ENCODE peak calls at places on chromosome 10, in four cellular contexts. X, K, V and P are unnamed samples.

GRCh38 chr10:27625452-27626345 is 119.9 kb downstream of the MKX start:
- DNase-seq in K (no peak), X (no peak), V (no peak), P (no peak)

GRCh38 chr10:88385601-88386203 is 197.4 kb downstream of the RNLS start:
- DNase-seq in V (peak; percentile 18), X (peak; percentile 75), K (peak; percentile 92), P (no peak)

GRCh38 chr10:114902151-114902550 is 35.8 kb upstream of the TRUB1 start:
- DNase-seq in V (no peak), K (no peak), X (no peak), P (no peak)

GRCh38 chr10:4066581-4067403 is 281.8 kb upstream of the KLF6 start:
- DNase-seq in X (no peak), K (no peak), V (no peak), P (no peak)

GRCh38 chr10:114534480-114535095 is 123.5 kb downstream of the ABLIM1 start:
- DNase-seq in K (no peak), X (no peak), V (no peak), P (no peak)

GRCh38 chr10:115801987-115802386 is 471.0 kb downstream of the GFRA1 start:
- DNase-seq in K (no peak), V (no peak), X (no peak), P (no peak)

GRCh38 chr10:89861584-89862287 is 160.3 kb downstream of the KIF20B start:
- DNase-seq in K (no peak), V (no peak), X (no peak), P (no peak)

GRCh38 chr10:94320285-94320914 is 42.3 kb downstream of the NOC3L start:
- DNase-seq in X (peak; percentile 31), V (peak; percentile 57), K (peak; percentile 65), P (no peak)

GRCh38 chr10:72525689-72526088 is 100.2 kb downstream of the MICU1 start:
- DNase-seq in K (no peak), X (no peak), V (no peak), P (no peak)

GRCh38 chr10:115082521-115082920 is 10.6 kb upstream of the ATRNL1 start:
- DNase-seq in X (no peak), V (no peak), K (no peak), P (no peak)

GRCh38 chr10:62916157-62916603 is 100.0 kb upstream of the EGR2 start:
- DNase-seq in V (no peak), K (no peak), X (no peak), P (no peak)

GRCh38 chr10:44974082-44974627 is 4.5 kb downstream of the DEPP1 start:
- DNase-seq in X (no peak), K (no peak), V (no peak), P (no peak)

GRCh38 chr10:44976352-44977198 is 2.0 kb downstream of the DEPP1 start:
- DNase-seq in V (no peak), X (no peak), K (no peak), P (no peak)

GRCh38 chr10:44973323-44974081 is 5.1 kb downstream of the DEPP1 start:
- DNase-seq in V (no peak), K (no peak), X (no peak), P (no peak)

GRCh38 chr10:44975487-44976331 is 2.9 kb downstream of the DEPP1 start:
- DNase-seq in V (no peak), X (no peak), K (peak; percentile 51), P (no peak)

DNA sequence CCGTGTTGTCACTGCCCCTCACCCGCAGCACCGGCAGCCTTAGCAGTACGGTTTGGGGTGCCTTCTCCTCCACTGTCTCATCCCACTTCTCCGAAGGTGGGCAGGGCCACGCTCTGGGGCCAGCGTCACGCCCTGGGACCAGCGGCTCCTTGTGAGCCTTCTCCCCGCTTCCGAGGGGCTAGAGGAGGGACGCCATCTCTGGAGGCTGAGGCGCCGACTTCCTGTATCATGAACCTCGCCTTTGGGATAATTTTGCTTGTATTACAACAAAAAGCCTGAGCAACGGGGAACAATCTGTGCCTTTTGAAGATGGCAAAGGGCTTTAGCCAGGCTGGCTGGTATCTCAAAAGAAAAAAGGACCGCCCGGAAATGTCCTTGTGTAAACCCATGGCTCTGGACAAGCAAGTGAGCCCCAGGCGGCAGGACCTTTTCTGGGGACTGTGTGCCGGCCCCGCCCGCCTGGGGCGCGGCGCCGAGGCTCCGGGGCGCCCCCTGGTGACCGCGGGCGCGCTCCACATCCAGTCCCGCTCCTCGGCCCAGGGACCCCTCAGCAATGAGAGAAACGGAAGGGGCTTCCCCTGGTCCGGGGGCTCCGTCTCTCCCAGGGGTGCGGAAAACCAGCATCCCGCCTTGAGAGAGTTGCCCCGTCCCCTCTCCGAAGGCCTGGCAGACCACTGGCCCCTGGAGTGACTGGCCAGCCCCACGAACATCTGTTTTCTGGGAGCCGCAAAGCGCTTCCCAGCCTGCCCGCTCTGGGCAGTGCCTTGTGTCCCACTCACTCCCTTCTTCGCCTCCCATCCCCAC is 3.8 kb downstream of the DEPP1 start:
- DNase-seq in X (peak; percentile 67), V (peak; percentile 79), K (peak; percentile 79), P (peak; percentile 61)
- H3K27ac ChIP-seq in X (no peak overlapping the region), V (peak overlapping the region; percentile 95), K (peak overlapping the region; percentile 87), P (peak overlapping the region; percentile 79)

DNA sequence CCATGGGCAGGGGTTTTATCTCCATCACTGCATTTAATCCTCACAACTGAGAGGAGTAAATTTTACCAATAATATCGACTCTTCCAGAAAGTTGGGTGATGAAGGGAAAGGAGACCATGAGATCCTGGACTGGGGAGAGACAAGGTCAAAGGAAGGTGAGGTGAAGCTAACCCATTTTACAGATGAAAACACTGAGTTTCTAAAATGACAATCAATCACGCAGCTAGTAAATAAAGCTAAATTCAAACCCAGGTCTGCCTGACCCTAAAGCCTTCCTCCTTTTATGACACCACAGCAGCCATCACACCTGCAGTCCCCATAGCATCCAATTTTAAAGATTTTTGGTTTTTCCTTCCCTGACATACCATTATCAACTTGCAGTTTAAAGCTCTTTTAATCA is 64.0 kb upstream of the SLF2 start:
- DNase-seq in V (no peak), K (no peak), X (no peak), P (no peak)
- H3K27ac ChIP-seq in V (no peak overlapping the region), K (no peak overlapping the region), X (no peak overlapping the region), P (no peak overlapping the region)

DNA sequence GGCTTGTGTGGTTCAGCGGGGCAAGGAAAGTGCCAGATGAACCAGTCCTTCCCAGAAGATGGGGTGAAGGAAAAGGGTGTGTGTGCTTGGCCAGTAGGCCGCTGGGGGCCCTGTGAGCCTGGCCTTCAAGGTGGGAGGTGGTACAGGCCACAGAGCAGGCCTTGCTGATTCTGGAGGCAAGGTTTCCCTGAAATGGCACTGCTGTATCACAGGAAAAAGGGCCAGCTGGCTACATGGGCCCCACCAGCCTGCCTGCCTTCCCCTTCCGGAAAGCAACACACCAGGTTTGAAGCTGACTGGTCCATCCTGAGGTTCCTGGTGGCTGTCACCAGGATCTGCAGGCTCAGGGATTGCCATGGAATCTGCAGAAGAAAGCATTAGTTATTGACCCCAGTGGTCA is 12.5 kb downstream of the MMRN2 start:
- DNase-seq in X (no peak), K (no peak), V (no peak), P (no peak)
- H3K27ac ChIP-seq in X (no peak overlapping the region), K (no peak overlapping the region), V (no peak overlapping the region), P (no peak overlapping the region)

DNA sequence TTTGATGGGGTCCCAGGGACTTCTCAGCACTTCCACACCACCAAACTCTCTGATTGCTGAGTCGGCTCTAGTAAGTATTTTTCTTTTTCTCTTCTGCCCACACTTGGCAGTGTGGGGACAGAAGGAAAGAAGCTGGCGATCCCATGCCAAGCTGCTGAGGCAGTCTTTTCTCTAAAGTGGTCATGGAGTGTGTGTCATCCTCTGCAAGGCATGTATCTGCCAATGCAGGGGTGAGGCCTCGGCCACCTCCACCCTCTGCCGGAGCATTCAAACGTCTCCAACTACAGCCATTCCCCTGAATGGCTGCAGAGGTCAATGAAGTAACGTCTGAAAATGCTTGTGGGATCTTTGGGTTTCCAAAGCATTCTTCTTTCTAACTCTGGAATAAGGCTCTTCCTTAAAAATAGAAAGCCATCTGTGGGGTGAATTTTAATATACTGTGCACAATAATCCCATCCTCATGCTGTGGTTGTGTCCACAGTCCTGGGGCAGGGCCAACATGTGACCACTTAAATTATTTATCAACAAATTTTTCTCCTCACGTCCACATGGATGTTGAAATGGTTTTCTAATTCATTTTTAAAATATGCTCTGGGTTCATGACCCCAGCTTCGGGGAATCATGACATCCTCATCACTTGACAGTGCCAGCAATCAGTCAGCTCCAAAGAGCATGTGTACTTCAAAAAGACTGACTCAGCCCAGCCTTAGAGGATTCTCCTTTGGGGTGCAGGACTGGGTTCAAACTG is 171.3 kb upstream of the ITGB1 start:
- DNase-seq in K (no peak), X (no peak), V (peak; percentile 59), P (no peak)
- H3K27ac ChIP-seq in K (no peak overlapping the region), X (no peak overlapping the region), V (peak overlapping the region; percentile 57), P (no peak overlapping the region)